ENCODE peak calls at places on chromosomes 6 and 20, in nine cellular contexts. O is endothelial cell; H is GM13976; D is GM04504; M is choroid plexus epithelial cell; A is uterus; Y is hippocampal formation; E is activated gamma-delta T cell; T is stimulated activated CD4-positive, alpha-beta T cell treated with anti-CD3 and anti-CD28 coated beads, Interleukin-1b, Interleukin-23, amount 100 ng/mL, for 24 hours. U is an unnamed sample.

GRCh38 chr20:723756-724155 is 44.5 kb downstream of the SLC52A3 start:
- DNase-seq in M (no peak), T (no peak), E (no peak), A (no peak), H (no peak), O (no peak), Y (no peak), D (no peak), U (no peak)

GRCh38 chr6:72271531-72271930 is 350.3 kb upstream of the KCNQ5 start:
- DNase-seq in A (no peak), E (no peak), M (no peak), D (no peak), H (no peak), O (no peak), Y (no peak), T (no peak), U (no peak)

GRCh38 chr20:54138427-54138826 is 35.4 kb downstream of the CYP24A1 start:
- DNase-seq in D (no peak), A (no peak), O (no peak), Y (no peak), E (no peak), T (no peak), M (no peak), H (no peak), U (no peak)

GRCh38 chr6:1619666-1620503 is 10.2 kb downstream of the FOXC1 start:
- DNase-seq in O (peak), D (no peak), E (no peak), Y (no peak), M (no peak), A (no peak), H (peak), T (no peak), U (no peak)

GRCh38 chr6:124800222-124800621 is 162.0 kb upstream of the RNF217 start:
- DNase-seq in Y (no peak), O (no peak), D (no peak), T (no peak), A (no peak), M (no peak), E (no peak), H (no peak), U (no peak)

GRCh38 chr6:112806163-112806900 is 459.2 kb downstream of the RFPL4B start:
- DNase-seq in T (no peak), H (no peak), A (no peak), Y (no peak), O (no peak), M (peak), E (no peak), D (peak), U (no peak)

GRCh38 chr6:140441256-140441655 is 1066.8 kb upstream of the CITED2 start:
- DNase-seq in A (no peak), D (peak), H (no peak), O (peak), Y (no peak), E (no peak), T (no peak), M (peak), U (peak)

GRCh38 chr6:95802978-95803377 is 212.8 kb upstream of the FUT9 start:
- DNase-seq in T (no peak), H (no peak), O (no peak), Y (no peak), D (no peak), A (no peak), E (no peak), M (no peak), U (peak)

GRCh38 chr6:82337688-82338257 is 25.8 kb upstream of the TPBG start:
- DNase-seq in E (no peak), H (no peak), D (no peak), M (no peak), T (no peak), A (no peak), Y (no peak), O (no peak), U (no peak)

GRCh38 chr6:79544299-79544927 is 7.2 kb upstream of the LCA5 start:
- DNase-seq in H (no peak), Y (peak), E (no peak), O (no peak), D (no peak), T (no peak), A (no peak), M (peak), U (no peak)

GRCh38 chr6:111576302-111576701 is 29.4 kb downstream of the TRAF3IP2 start:
- DNase-seq in A (no peak), H (no peak), Y (no peak), D (no peak), O (no peak), T (no peak), E (no peak), M (peak), U (no peak)

U was measured in NT2/D1.